ENCODE peak calls at places on chromosomes 11 and 22, in nine cellular contexts. R, U, Z, J, B, E, H, V and X are unnamed samples.

GRCh38 chr11:74463216-74463615 is 4.1 kb downstream of the KCNE3 start:
- DNase-seq in R (no peak), U (no peak), Z (no peak), J (no peak), B (no peak), E (no peak), H (no peak), V (no peak), X (no peak)

GRCh38 chr22:39956932-39957664 is 3.1 kb upstream of the TMA7B start:
- DNase-seq in R (no peak), U (no peak), Z (no peak), J (no peak), B (no peak), E (no peak), H (no peak), V (no peak), X (no peak)

GRCh38 chr11:44066732-44067131 is 662 bp downstream of the ACCS start:
- DNase-seq in R (peak; percentile 87), U (peak; percentile 79), Z (no peak), J (peak; percentile 93), B (no peak), E (peak; percentile 89), H (no peak), V (no peak), X (peak; percentile 72)

GRCh38 chr11:134270250-134270714 is 5.9 kb upstream of the GLB1L3 start:
- DNase-seq in R (peak; percentile 8), U (peak; percentile 35), Z (peak; percentile 52), J (no peak), B (no peak), E (peak; percentile 52), H (no peak), V (no peak), X (no peak)

GRCh38 chr11:12846766-12847615 is 162.1 kb upstream of the RASSF10 start:
- DNase-seq in R (no peak), U (no peak), Z (no peak), J (no peak), B (no peak), E (no peak), H (no peak), V (no peak), X (no peak)

GRCh38 chr11:118749429-118749828 is 41.5 kb downstream of the DDX6 start:
- DNase-seq in R (no peak), U (no peak), Z (no peak), J (no peak), B (no peak), E (no peak), H (no peak), V (no peak), X (no peak)

GRCh38 chr11:86802601-86803051 is 2.3 kb downstream of the PRSS23 start:
- DNase-seq in R (peak; percentile 73), U (peak; percentile 77), Z (peak; percentile 77), J (peak; percentile 56), B (no peak), E (peak; percentile 78), H (no peak), V (no peak), X (peak; percentile 66)

GRCh38 chr11:26778000-26778757 is 56.3 kb upstream of the SLC5A12 start:
- DNase-seq in R (peak; percentile 84), U (peak; percentile 48), Z (no peak), J (peak; percentile 97), B (no peak), E (peak; percentile 34), H (no peak), V (no peak), X (peak; percentile 62)

GRCh38 chr11:746289-747175 is 732 bp upstream of the TALDO1 start:
- DNase-seq in R (peak; percentile 43), U (peak; percentile 38), Z (peak; percentile 72), J (peak; percentile 53), B (no peak), E (peak; percentile 56), H (no peak), V (no peak), X (peak; percentile 45)

GRCh38 chr11:111291764-111292163 is 6.6 kb upstream of the POU2AF3 start:
- DNase-seq in R (no peak), U (no peak), Z (no peak), J (no peak), B (no peak), E (no peak), H (peak; percentile 45), V (no peak), X (no peak)

GRCh38 chr11:126874276-126874675 is 126.3 kb downstream of the KIRREL3 start:
- DNase-seq in R (no peak), U (no peak), Z (no peak), J (no peak), B (no peak), E (no peak), H (no peak), V (no peak), X (no peak)
- H3K4me3 ChIP-seq in R (no peak overlapping the region), U (no peak overlapping the region), Z (no peak overlapping the region), J (no peak overlapping the region), B (no peak overlapping the region), E (no peak overlapping the region), H (no peak overlapping the region), V (no peak overlapping the region), X (no peak overlapping the region)

GRCh38 chr11:63282579-63282978 is 39.2 kb upstream of the SLC22A25 start:
- DNase-seq in R (no peak), U (no peak), Z (no peak), J (no peak), B (no peak), E (no peak), H (no peak), V (no peak), X (no peak)

GRCh38 chr11:63274776-63275175 is 31.4 kb upstream of the SLC22A25 start:
- DNase-seq in R (peak; percentile 12), U (peak; percentile 9), Z (no peak), J (no peak), B (no peak), E (peak; percentile 63), H (no peak), V (no peak), X (no peak)

GRCh38 chr11:63280920-63281319 is 37.5 kb upstream of the SLC22A25 start:
- DNase-seq in R (no peak), U (no peak), Z (no peak), J (no peak), B (no peak), E (no peak), H (no peak), V (no peak), X (no peak)

GRCh38 chr11:63273685-63274084 is 30.3 kb upstream of the SLC22A25 start:
- DNase-seq in R (no peak), U (no peak), Z (no peak), J (no peak), B (no peak), E (no peak), H (no peak), V (no peak), X (no peak)

DNA sequence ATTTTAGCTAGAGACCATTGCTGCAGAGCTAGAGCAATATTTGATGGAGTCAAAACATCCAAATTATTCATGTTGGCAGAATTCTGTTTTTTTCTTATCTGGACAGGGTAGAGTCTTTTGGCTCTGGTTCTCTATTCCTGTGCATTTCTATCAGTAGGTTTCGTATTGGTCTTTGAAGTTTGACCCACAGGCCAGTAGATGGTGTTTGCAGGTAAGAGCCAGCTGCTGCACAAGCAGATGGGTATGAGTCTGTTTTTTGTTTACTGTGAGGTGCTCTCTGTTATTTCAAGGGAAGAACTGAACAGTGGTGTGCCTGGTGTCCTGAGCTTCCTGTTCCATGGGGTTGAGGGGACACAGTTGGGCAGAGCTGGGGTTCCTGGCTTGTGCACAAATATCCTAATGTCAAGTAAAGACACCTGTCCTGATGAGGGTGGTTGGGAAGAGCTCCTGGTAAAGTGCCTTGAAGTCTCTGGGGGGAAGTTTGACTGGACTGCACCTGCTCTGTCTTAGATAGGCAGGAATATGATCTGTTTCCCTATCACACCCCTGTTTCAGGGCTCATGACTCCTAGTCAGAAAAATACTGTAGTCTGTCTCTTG is 34.0 kb upstream of the SLC22A25 start:
- DNase-seq in R (no peak), U (peak; percentile 16), Z (no peak), J (no peak), B (no peak), E (peak; percentile 36), H (no peak), V (no peak), X (no peak)
- TF ChIP-seq CTCF in R (peak; percentile 3), U (peak; percentile 41), Z (no peak), J (no peak), B (no peak), E (peak; percentile 53), H (no peak), V (no peak), X (no peak)

GRCh38 chr11:9688716-9689511 is 25.0 kb downstream of the SWAP70 start:
- DNase-seq in R (peak; percentile 94), U (peak; percentile 76), Z (peak; percentile 52), J (peak; percentile 86), B (no peak), E (peak; percentile 49), H (no peak), V (no peak), X (peak; percentile 61)
- H3K4me3 ChIP-seq in R (no peak overlapping the region), U (no peak overlapping the region), Z (no peak overlapping the region), J (no peak overlapping the region), B (no peak overlapping the region), E (no peak overlapping the region), H (no peak overlapping the region), V (peak overlapping the region; percentile 23), X (no peak overlapping the region)

DNA sequence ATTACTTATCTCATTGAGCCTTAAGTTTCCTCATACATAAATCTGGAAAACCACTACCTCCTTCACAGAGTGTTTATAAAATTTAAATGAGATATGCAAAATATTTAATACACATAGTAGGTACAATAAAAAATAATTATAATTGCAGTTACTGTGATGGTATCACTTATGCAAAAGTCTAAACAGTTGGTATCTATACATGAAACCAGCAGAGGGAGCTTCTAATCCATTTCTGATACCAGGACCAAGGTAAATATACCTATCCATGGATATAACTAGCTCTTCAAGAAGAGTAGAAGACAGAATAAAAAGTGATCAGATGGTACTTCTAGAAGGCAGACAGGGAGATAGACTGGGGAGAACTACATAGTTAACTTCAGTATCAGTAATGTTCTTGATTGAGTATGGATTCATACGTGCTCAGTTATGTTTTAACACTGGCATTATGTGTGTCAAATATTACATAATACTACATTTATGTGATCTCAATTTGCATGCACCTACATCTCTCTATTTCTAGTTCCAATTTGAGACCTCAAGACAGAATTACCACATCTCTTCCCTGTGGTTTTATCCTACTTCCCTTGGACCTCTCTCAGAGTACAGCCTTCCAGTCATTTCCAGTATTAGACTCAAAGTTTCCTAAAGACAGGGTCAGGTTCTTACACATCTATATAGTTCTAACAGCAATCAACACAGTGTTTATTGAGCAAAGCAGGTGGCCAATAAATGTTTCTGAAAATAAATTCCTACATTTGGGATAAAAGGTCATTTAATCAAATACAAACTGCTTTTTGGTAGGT is 13.7 kb upstream of the TSG101 start:
- DNase-seq in R (peak; percentile 41), U (peak; percentile 44), Z (peak; percentile 12), J (peak; percentile 35), B (no peak), E (peak; percentile 57), H (no peak), V (no peak), X (peak; percentile 27)
- TF ChIP-seq CTCF in R (peak; percentile 34), U (peak; percentile 45), Z (peak; percentile 46), J (peak; percentile 41), B (peak; percentile 30), E (peak; percentile 80), H (no peak), V (peak; percentile 20), X (peak; percentile 36)